ENCODE peak calls at places on chromosomes 13 and 19, in six cellular contexts. S, Z, G, D, F and J are unnamed samples.

GRCh38 chr19:37313335-37313627 is 57.6 kb upstream of the ZNF527 start:
- DNase-seq in D (no peak), Z (no peak), G (no peak), F (no peak), S (no peak), J (no peak)

GRCh38 chr13:74158028-74158427 is 23.8 kb upstream of the KLF12 start:
- DNase-seq in F (no peak), S (no peak), G (no peak), Z (no peak), D (no peak), J (peak; percentile 42)

GRCh38 chr13:51000058-51000457 is 90.5 kb downstream of the RNASEH2B start:
- DNase-seq in G (no peak), D (no peak), S (no peak), Z (no peak), F (no peak), J (no peak)

GRCh38 chr19:8305798-8306197 is 2.4 kb downstream of the CD320 start:
- DNase-seq in Z (peak; percentile 17), F (no peak), S (no peak), D (no peak), G (peak; percentile 12), J (no peak)

GRCh38 chr19:2885736-2886135 is 15.0 kb upstream of the ZNF57 start:
- DNase-seq in G (no peak), Z (no peak), S (no peak), F (no peak), D (no peak), J (no peak)

GRCh38 chr19:30920238-30920637 is 429.0 kb downstream of the TSHZ3 start:
- DNase-seq in F (no peak), Z (no peak), G (no peak), D (no peak), S (no peak), J (no peak)

GRCh38 chr19:35742121-35742724 is at the start of gene IGFLR1:
- DNase-seq in G (peak; percentile 91), F (peak; percentile 73), S (no peak), Z (peak; percentile 53), D (no peak), J (no peak)

GRCh38 chr13:48653074-48654054 is at the start of gene CYSLTR2:
- DNase-seq in F (peak; percentile 86), Z (no peak), S (no peak), G (no peak), D (no peak), J (no peak)

GRCh38 chr13:36831291-36831690 is 12.3 kb downstream of the RFXAP start:
- DNase-seq in Z (no peak), G (no peak), F (no peak), S (no peak), D (no peak), J (no peak)

DNA sequence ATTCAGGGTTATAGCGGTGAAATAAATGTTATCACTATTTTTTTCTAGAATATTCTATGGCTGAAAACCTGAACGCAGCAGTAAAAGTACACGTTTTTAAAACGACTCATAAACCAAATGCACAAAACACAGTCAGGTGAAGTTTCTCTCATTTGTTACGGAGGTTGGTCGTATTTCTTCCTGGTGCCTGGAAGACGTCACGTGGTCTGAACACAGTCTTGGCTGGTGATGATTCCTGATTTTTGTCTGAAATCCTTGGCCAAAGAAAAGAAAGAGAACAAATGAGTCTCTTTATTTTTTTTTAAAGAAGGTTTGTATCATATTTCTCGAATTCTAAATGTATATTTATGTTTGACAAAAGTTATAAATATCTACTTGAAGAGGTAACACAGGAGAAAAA is 9.8 kb upstream of the PNMA8A start:
- DNase-seq in F (no peak), G (no peak), D (no peak), Z (no peak), S (no peak), J (no peak)
- H3K4me3 ChIP-seq in F (no peak overlapping the region), G (no peak overlapping the region), D (peak overlapping the region; percentile 41), Z (no peak overlapping the region), S (no peak overlapping the region), J (no peak overlapping the region)

GRCh38 chr19:57946316-57946715 is 1.2 kb downstream of the ZNF256 start:
- DNase-seq in F (no peak), Z (no peak), G (no peak), S (no peak), D (no peak), J (no peak)
- H3K27ac ChIP-seq in F (no peak overlapping the region), Z (no peak overlapping the region), G (no peak overlapping the region), S (no peak overlapping the region), D (no peak overlapping the region), J (no peak overlapping the region)

GRCh38 chr13:30313307-30313706 is 6.0 kb upstream of the KATNAL1 start:
- DNase-seq in S (no peak), G (no peak), F (no peak), D (no peak), Z (no peak), J (no peak)

GRCh38 chr13:30308548-30308947 is 1.2 kb upstream of the KATNAL1 start:
- DNase-seq in S (no peak), G (no peak), D (no peak), F (no peak), Z (no peak), J (no peak)

GRCh38 chr13:30314069-30314468 is 6.7 kb upstream of the KATNAL1 start:
- DNase-seq in F (no peak), Z (no peak), S (no peak), D (no peak), G (no peak), J (no peak)

GRCh38 chr13:30314562-30314961 is 7.2 kb upstream of the KATNAL1 start:
- DNase-seq in S (no peak), Z (no peak), D (no peak), G (no peak), F (no peak), J (no peak)

DNA sequence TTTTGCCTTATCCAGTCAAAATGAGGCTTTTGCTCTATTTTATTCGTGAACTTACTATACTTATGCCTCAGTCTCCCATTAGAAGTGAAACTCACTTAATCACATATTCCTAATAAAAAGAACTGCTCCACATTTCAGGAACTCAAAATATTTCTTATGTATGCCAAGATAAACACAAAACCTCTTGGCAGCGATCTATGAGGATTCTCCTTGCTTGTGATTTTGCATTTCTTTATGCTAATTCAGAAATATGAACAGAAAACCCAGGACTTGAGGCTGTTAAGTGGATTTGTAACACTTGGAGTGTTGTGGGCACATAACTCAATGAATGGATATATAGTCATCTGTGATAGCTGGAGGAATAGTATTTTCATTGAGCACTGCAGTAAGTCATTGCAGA is 5.5 kb upstream of the KATNAL1 start:
- DNase-seq in S (no peak), F (no peak), D (no peak), G (no peak), Z (no peak), J (no peak)
- H3K4me1 ChIP-seq in S (peaks cover 9% of the 10 kb centered on the region), F (peaks cover 2% of the 10 kb centered on the region), D (peaks cover 2% of the 10 kb centered on the region), G (peaks cover 20% of the 10 kb centered on the region), Z (peaks cover 4% of the 10 kb centered on the region), J (peaks cover 1% of the 10 kb centered on the region)

GRCh38 chr19:10519421-10519820 is 2.2 kb upstream of the S1PR5 start:
- DNase-seq in G (no peak), Z (no peak), D (no peak), S (no peak), F (no peak), J (no peak)

GRCh38 chr19:10516671-10517286 is 468 bp downstream of the S1PR5 start:
- DNase-seq in D (no peak), S (no peak), Z (no peak), F (no peak), G (no peak), J (no peak)

GRCh38 chr19:10517361-10517759 is at the start of gene S1PR5:
- DNase-seq in S (no peak), F (no peak), D (no peak), Z (no peak), G (no peak), J (no peak)

GRCh38 chr19:10518444-10519361 is 1.5 kb upstream of the S1PR5 start:
- DNase-seq in F (no peak), G (no peak), D (no peak), Z (no peak), S (peak; percentile 56), J (no peak)

GRCh38 chr19:10517760-10518443 is 655 bp upstream of the S1PR5 start:
- DNase-seq in S (no peak), D (no peak), F (no peak), G (no peak), Z (no peak), J (no peak)
- H3K4me3 ChIP-seq in S (peak overlapping the region; percentile 67), D (peak overlapping the region; percentile 53), F (peak overlapping the region; percentile 28), G (peak overlapping the region; percentile 25), Z (peak overlapping the region; percentile 11), J (peak overlapping the region; percentile 45)

GRCh38 chr19:47649588-47649987 is 40.7 kb downstream of the BICRA start:
- DNase-seq in G (no peak), S (no peak), Z (no peak), F (no peak), D (no peak), J (no peak)

GRCh38 chr19:47651132-47651531 is 42.2 kb downstream of the BICRA start:
- DNase-seq in Z (no peak), D (no peak), G (no peak), S (no peak), F (no peak), J (no peak)

GRCh38 chr19:47652285-47652684 is 43.4 kb downstream of the BICRA start:
- DNase-seq in Z (no peak), D (no peak), G (no peak), F (no peak), S (no peak), J (no peak)

GRCh38 chr19:47651691-47652090 is 42.8 kb downstream of the BICRA start:
- DNase-seq in S (no peak), F (no peak), Z (no peak), G (no peak), D (no peak), J (no peak)

DNA sequence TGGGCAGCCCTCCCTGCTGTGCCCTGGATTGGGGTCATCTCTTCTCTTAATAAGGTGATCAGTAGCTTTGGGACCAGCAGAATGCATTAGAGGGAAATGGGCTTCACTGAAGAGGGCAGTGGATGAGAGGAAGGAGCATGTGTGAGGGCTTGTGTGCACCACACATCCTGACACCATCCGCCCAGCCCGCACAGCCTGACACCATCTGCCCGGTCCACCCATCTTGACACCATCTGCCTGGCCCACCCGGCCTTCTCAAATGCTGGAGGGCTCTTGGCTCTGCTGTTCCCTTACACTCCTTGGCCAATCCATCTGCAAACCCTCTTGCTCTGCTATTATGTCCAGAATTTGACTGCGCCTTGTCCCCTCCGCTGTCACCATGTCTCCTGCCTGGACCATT is 41.8 kb downstream of the BICRA start:
- DNase-seq in S (no peak), D (no peak), Z (no peak), F (no peak), G (no peak), J (no peak)
- H3K27ac ChIP-seq in S (no peak overlapping the region), D (no peak overlapping the region), Z (no peak overlapping the region), F (no peak overlapping the region), G (no peak overlapping the region), J (no peak overlapping the region)

DNA sequence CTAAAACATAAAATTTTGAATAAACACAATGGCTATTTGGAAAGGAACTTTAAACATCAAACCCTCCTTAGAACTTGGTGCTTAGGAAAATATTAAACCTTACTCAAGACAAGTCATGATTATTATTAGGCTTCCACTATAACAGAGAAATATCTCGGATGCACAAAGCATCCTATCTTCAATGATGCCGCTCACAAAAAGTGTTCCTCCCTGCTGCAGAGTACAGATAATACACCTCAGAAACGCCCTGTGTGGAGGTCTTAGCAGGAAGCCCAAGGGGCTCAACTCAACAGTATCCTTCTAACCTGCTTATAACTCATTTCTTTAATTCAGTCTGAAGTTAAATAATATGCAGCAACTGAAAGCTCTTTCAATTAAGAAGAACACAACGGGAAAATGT is 12.2 kb downstream of the ELF1 start:
- DNase-seq in S (no peak), D (no peak), G (no peak), F (no peak), Z (no peak), J (no peak)
- H3K4me1 ChIP-seq in S (peaks cover 74% of the 10 kb centered on the region), D (no peaks in the 10 kb centered on the region), G (peaks cover 92% of the 10 kb centered on the region), F (peaks cover 92% of the 10 kb centered on the region), Z (peaks cover 8% of the 10 kb centered on the region), J (no peaks in the 10 kb centered on the region)